ENCODE peak calls at places on chromosomes 11 and 22, in five cellular contexts. A, Z, O, V and N are unnamed samples. For H3K4me1, the result is how much of the 10 kb centered on the place peaks cover.

GRCh38 chr11:64989416-64989815 is 7.4 kb downstream of the BATF2 start:
- DNase-seq in A (peak), Z (no peak), O (no peak), V (no peak), N (no peak)

GRCh38 chr11:132022718-132023117 is 652.3 kb downstream of the NTM start:
- DNase-seq in A (no peak), Z (no peak), O (no peak), V (no peak), N (no peak)

GRCh38 chr11:96055706-96056387 is 131.9 kb upstream of the MTMR2 start:
- DNase-seq in A (no peak), Z (peak), O (no peak), V (no peak), N (no peak)

GRCh38 chr11:34266090-34266912 is 91.5 kb downstream of the ABTB2 start:
- DNase-seq in A (no peak), Z (peak), O (no peak), V (peak), N (no peak)

GRCh38 chr11:86091566-86091965 is 22.7 kb upstream of the PICALM start:
- DNase-seq in A (no peak), Z (peak), O (no peak), V (no peak), N (no peak)

GRCh38 chr11:13984616-13985474 is 22.3 kb downstream of the SPON1 start:
- DNase-seq in A (no peak), Z (no peak), O (no peak), V (no peak), N (no peak)

GRCh38 chr11:2772544-2773031 is 72.8 kb upstream of the KCNQ1OT1 start:
- DNase-seq in A (no peak), Z (peak), O (no peak), V (peak), N (peak)

GRCh38 chr11:118996926-118997626 is 862 bp upstream of the CENATAC start:
- DNase-seq in A (no peak), Z (peak), O (no peak), V (no peak), N (no peak)

GRCh38 chr22:45211435-45211834 is 29.3 kb downstream of the KIAA0930 start:
- DNase-seq in A (peak), Z (no peak), O (no peak), V (no peak), N (no peak)

GRCh38 chr22:39634530-39635399 is 64.2 kb downstream of the CACNA1I start:
- DNase-seq in A (no peak), Z (peak), O (no peak), V (no peak), N (no peak)

GRCh38 chr11:876550-876949 is 33.9 kb downstream of the TSPAN4 start:
- DNase-seq in A (no peak), Z (no peak), O (no peak), V (peak), N (no peak)

DNA sequence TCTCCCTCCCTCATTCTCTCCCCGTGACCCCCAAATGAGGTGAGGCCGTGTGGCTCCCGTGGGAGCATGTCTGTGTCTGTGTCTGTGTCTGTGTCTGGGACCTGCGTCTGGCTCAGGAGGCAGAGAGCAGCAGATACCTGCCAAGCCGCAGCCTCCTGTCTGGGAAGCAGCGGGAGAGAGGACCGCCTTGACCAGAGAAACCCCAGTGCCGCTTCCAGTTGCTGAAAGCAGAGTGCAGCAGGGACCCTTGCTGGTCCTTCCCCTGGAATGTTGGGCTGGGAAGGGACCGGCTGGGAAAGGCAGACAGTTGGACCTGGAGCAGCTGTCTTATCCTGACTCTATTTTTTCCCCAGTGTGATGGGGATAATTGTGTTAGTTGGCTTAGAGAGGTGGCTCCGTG is 525 bp downstream of the CSDC2 start:
- DNase-seq in A (no peak), Z (no peak), O (no peak), V (peak), N (no peak)
- H3K4me3 ChIP-seq in A (peak), Z (no peak), O (peak), V (peak), N (peak)

GRCh38 chr11:7533199-7534029 is 19.6 kb downstream of the PPFIBP2 start:
- DNase-seq in A (no peak), Z (no peak), O (no peak), V (no peak), N (no peak)
- H3K4me1 ChIP-seq in A (under half), Z (under half), O (under half), V (under half), N (under half)

DNA sequence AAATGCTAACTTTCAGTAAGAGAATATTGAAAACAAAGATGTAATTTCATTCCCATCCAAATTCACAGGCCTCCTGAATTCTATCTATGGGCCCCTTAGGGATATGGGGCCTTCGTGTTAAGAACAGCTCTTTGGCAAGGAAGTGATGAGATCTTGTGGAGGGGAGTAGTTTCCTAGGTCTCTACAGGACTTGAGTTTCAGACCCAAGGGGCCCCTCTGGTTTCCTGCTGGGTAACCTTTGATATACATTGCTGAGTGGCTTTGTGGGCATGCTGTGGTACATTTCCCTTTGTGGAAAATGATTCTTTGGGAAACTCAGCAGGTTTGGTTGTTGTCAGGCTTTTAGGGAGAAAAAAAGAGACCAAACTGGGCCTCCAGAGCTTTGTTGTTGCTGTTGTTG is 6.2 kb downstream of the STIM1 start:
- DNase-seq in A (no peak), Z (no peak), O (no peak), V (no peak), N (no peak)
- H3K4me3 ChIP-seq in A (no peak), Z (no peak), O (no peak), V (no peak), N (no peak)

DNA sequence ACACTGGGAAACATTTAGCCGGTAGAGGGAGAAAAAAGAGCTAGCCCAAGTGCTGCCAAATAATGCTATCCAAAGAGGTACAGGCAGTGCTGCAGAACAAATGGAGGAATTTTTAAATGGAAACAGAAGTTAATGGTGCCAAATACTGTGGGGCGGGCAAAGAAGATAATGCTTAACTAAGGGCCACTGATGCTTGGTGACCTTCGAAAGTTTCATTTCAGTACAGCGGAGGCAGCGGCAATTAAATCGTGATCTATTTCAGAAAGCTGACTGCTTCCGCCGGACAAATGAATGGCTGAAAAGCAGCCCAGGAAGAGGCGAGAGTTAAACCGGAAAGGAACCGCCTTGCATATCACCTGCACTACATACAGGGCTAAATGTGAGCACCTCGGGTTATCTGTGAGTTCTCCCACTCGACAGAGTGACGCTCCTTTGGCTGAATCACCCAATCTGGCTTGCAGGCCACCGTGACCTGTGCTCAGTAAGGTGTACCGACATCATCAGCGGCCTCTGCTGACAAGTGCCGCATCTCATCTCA is 42.1 kb downstream of the CADM1 start:
- DNase-seq in A (no peak), Z (no peak), O (no peak), V (peak), N (no peak)
- H3K4me1 ChIP-seq in A (under half), Z (under half), O (under half), V (under half), N (under half)

GRCh38 chr11:57637626-57638004 is 12.1 kb downstream of the YPEL4 start:
- DNase-seq in A (no peak), Z (no peak), O (no peak), V (no peak), N (no peak)
- H3K4me3 ChIP-seq in A (peak), Z (peak), O (peak), V (peak), N (peak)

GRCh38 chr22:37298748-37299495 is 16.6 kb downstream of the CYTH4 start:
- DNase-seq in A (no peak), Z (no peak), O (no peak), V (no peak), N (no peak)
- H3K4me1 ChIP-seq in A (under half), Z (under half), O (under half), V (under half), N (under half)

DNA sequence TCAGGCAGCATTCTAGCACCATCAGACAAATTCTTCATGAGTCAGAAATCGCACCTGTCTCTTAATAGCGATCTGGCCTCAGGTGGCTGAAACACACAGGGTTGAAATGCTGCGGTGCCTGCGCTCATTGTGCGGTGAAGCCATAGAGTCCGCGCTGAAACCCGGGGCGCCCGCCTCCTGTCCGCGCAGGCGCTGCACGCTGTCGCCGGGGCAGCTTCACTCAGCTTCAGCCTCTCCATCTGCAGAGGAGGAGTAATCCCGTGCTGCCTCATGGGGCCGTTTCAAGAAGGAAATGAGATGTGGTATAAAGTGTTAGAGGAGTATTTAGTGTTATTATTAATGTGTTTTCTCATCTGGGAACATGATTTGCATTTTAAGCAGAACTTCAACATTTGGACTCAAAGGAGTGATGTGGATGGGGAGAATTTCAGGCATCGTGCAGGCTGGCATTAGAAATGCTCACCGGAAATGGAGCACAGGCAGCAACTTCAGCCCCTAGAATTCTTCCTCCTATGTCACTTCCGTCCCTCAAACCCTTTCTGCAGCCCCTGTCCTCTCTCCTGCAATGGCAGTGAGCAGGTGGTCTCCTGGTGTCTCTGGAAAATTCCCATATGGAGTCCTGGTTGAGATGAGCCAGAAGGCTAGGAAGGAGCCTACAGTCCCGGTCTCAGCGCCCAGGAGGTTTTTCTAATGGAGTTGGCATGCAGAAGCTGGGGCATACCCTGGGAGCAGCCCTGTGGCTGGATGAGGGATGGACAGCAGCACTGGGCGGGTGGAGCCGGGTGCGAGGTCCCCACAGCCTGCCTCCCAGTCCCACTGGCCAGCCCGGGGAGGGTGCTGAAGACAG is 59.5 kb upstream of the B3GAT1 start:
- DNase-seq in A (no peak), Z (no peak), O (no peak), V (no peak), N (no peak)
- H3K4me3 ChIP-seq in A (no peak), Z (no peak), O (no peak), V (peak), N (no peak)

GRCh38 chr11:10407749-10408472 is 47.2 kb upstream of the AMPD3 start:
- DNase-seq in A (no peak), Z (no peak), O (no peak), V (peak), N (no peak)

GRCh38 chr11:10410106-10410843 is 44.8 kb upstream of the AMPD3 start:
- DNase-seq in A (no peak), Z (no peak), O (no peak), V (no peak), N (no peak)

GRCh38 chr11:10405858-10406592 is 49.0 kb upstream of the AMPD3 start:
- DNase-seq in A (no peak), Z (peak), O (no peak), V (peak), N (peak)

GRCh38 chr11:10409207-10409661 is 45.8 kb upstream of the AMPD3 start:
- DNase-seq in A (no peak), Z (no peak), O (no peak), V (no peak), N (no peak)

DNA sequence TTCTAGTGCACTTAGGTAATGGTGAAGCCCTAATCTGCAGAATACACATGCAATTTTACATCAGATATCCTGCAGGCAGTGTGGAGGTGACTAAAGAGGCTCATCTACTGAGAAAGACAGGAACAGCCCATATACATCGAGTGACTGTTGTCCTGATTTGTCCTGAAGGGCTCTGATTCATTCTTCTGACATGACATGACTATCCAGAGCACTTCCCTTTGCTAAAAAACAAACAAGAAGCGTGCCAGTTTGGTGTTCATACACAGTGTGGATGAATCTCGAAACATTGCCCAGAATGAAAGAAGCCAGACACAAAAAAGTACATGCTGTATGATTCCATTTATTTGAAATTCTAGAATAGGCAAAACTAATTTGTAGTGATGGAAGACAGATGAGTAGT is 48.0 kb upstream of the AMPD3 start:
- DNase-seq in A (no peak), Z (peak), O (no peak), V (no peak), N (no peak)
- H3K4me1 ChIP-seq in A (under half), Z (under half), O (under half), V (under half), N (under half)

GRCh38 chr22:47335460-47335859 is 573.0 kb downstream of the TBC1D22A start:
- DNase-seq in A (no peak), Z (no peak), O (no peak), V (no peak), N (no peak)

GRCh38 chr22:47333625-47334024 is 571.2 kb downstream of the TBC1D22A start:
- DNase-seq in A (no peak), Z (peak), O (no peak), V (no peak), N (no peak)

GRCh38 chr22:47335958-47336357 is 573.5 kb downstream of the TBC1D22A start:
- DNase-seq in A (no peak), Z (no peak), O (no peak), V (no peak), N (no peak)

GRCh38 chr22:47334596-47334995 is 572.1 kb downstream of the TBC1D22A start:
- DNase-seq in A (no peak), Z (no peak), O (no peak), V (no peak), N (no peak)

DNA sequence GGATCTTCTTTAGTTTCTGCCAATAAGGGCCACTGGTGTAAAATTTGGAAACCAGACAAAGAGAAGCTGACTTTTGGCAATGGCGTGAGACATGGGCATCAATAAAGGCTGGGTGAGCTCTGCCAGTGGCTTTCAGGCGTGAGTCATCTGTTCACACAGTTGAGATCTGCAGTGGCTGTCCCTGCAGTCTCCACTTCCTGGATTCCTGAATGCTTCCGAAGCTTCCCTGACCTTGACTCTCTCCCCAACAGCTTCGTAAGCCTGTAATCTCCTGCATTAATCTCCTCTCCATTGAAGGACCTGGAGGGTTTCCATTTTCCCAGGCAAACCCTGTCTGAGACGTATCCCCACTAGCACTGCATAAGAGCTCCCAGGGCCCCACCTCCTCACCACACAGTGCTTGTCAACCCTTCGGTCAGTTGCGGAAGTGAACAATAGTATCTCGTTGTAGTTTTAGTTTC is 574.7 kb downstream of the TBC1D22A start:
- DNase-seq in A (no peak), Z (no peak), O (no peak), V (peak), N (no peak)
- H3K4me3 ChIP-seq in A (no peak), Z (no peak), O (peak), V (no peak), N (no peak)